ENCODE peak calls at places on chromosomes 5 and 9, in six cellular contexts. V is activated naive CD8-positive, alpha-beta T cell treated with anti-CD3 and anti-CD28 coated beads, Interleukin-2, amount 50 U/mL, for 16 hours; L is hypothalamus; Q is activated CD8-positive, alpha-beta memory T cell treated with anti-CD3 and anti-CD28 coated beads for 48 hours; Y is adipocyte; B is GM10248. E is an unnamed sample.

GRCh38 chr9:109705515-109705914 is 74.5 kb upstream of the PALM2AKAP2 start:
- DNase-seq in V (no peak), L (no peak), Q (no peak), Y (peak), B (no peak), E (no peak)

GRCh38 chr5:159849437-159850191 is 66.7 kb upstream of the ADRA1B start:
- DNase-seq in V (no peak), L (no peak), Q (no peak), Y (peak), B (no peak), E (peak)

GRCh38 chr5:102554728-102555127 is 55.9 kb upstream of the SLCO6A1 start:
- DNase-seq in V (no peak), L (no peak), Q (no peak), Y (peak), B (no peak), E (no peak)

GRCh38 chr5:134527156-134527960 is 1.9 kb downstream of the JADE2 start:
- DNase-seq in V (peak), L (peak), Q (peak), Y (peak), B (peak), E (peak)

GRCh38 chr5:41793156-41793770 is 77.0 kb downstream of the OXCT1 start:
- DNase-seq in V (no peak), L (no peak), Q (no peak), Y (peak), B (no peak), E (peak)

GRCh38 chr5:81604193-81604592 is 146.7 kb downstream of the SSBP2 start:
- DNase-seq in V (no peak), L (no peak), Q (no peak), Y (no peak), B (no peak), E (no peak)

GRCh38 chr9:131043097-131043496 is 34.1 kb downstream of the LAMC3 start:
- DNase-seq in V (no peak), L (no peak), Q (no peak), Y (no peak), B (peak), E (no peak)

GRCh38 chr5:3197699-3198098 is 397.9 kb upstream of the IRX1 start:
- DNase-seq in V (no peak), L (peak), Q (no peak), Y (no peak), B (no peak), E (no peak)

GRCh38 chr5:107426209-107426608 is 244.5 kb downstream of the EFNA5 start:
- DNase-seq in V (no peak), L (no peak), Q (no peak), Y (peak), B (no peak), E (no peak)

GRCh38 chr5:27503813-27504212 is 465.4 kb upstream of the CDH9 start:
- DNase-seq in V (no peak), L (no peak), Q (no peak), Y (no peak), B (no peak), E (no peak)

GRCh38 chr9:106675780-106676179 is 187.2 kb upstream of the ZNF462 start:
- DNase-seq in V (no peak), L (no peak), Q (no peak), Y (no peak), B (no peak), E (no peak)

GRCh38 chr5:115096034-115096769 is 73.5 kb downstream of the TRIM36 start:
- DNase-seq in V (no peak), L (no peak), Q (no peak), Y (no peak), B (no peak), E (no peak)

GRCh38 chr9:111039203-111039907 is 1.1 kb upstream of the LPAR1 start:
- DNase-seq in V (no peak), L (peak), Q (no peak), Y (no peak), B (no peak), E (no peak)

GRCh38 chr5:102856374-102856748 is 101.3 kb downstream of the PAM start:
- DNase-seq in V (no peak), L (no peak), Q (no peak), Y (peak), B (no peak), E (peak)

GRCh38 chr5:57176350-57176857 is 2.5 kb downstream of the GPBP1 start:
- DNase-seq in V (no peak), L (no peak), Q (no peak), Y (peak), B (peak), E (peak)

GRCh38 chr5:65982635-65983034 is 56.3 kb downstream of the ERBIN start:
- DNase-seq in V (no peak), L (no peak), Q (no peak), Y (no peak), B (no peak), E (no peak)

GRCh38 chr9:108551030-108551964 is 304.5 kb downstream of the ACTL7B start:
- DNase-seq in V (no peak), L (no peak), Q (no peak), Y (peak), B (no peak), E (peak)

GRCh38 chr9:86062845-86063693 is 36.3 kb downstream of the GOLM1 start:
- DNase-seq in V (no peak), L (no peak), Q (no peak), Y (no peak), B (no peak), E (no peak)

GRCh38 chr5:172413601-172414000 is 40.7 kb downstream of the SH3PXD2B start:
- DNase-seq in V (no peak), L (no peak), Q (no peak), Y (no peak), B (no peak), E (no peak)

GRCh38 chr5:14008819-14009311 is 64.4 kb upstream of the DNAH5 start:
- DNase-seq in V (no peak), L (no peak), Q (no peak), Y (no peak), B (no peak), E (no peak)

GRCh38 chr9:127574089-127574921 is 37.8 kb upstream of the STXBP1 start:
- DNase-seq in V (no peak), L (no peak), Q (no peak), Y (peak), B (no peak), E (peak)

GRCh38 chr5:33423018-33423630 is 17.6 kb upstream of the TARS1 start:
- DNase-seq in V (no peak), L (no peak), Q (no peak), Y (peak), B (no peak), E (peak)

GRCh38 chr5:61048534-61048933 is 103.5 kb downstream of the NDUFAF2 start:
- DNase-seq in V (no peak), L (no peak), Q (no peak), Y (peak), B (no peak), E (peak)

GRCh38 chr5:55564716-55565115 is 30.0 kb upstream of the PLPP1 start:
- DNase-seq in V (no peak), L (no peak), Q (no peak), Y (no peak), B (peak), E (no peak)

GRCh38 chr5:123089971-123090640 is 1.1 kb downstream of the PRDM6 start:
- DNase-seq in V (no peak), L (no peak), Q (no peak), Y (peak), B (no peak), E (peak)

GRCh38 chr9:71719585-71719984 is 48.7 kb downstream of the CEMIP2 start:
- DNase-seq in V (no peak), L (no peak), Q (no peak), Y (peak), B (no peak), E (peak)

GRCh38 chr9:36781532-36781931 is 208.8 kb downstream of the MELK start:
- DNase-seq in V (no peak), L (no peak), Q (no peak), Y (no peak), B (no peak), E (no peak)

GRCh38 chr9:115998661-115999060 is 154.9 kb upstream of the PAPPA start:
- DNase-seq in V (no peak), L (no peak), Q (no peak), Y (peak), B (no peak), E (peak)

GRCh38 chr9:38062498-38063362 is 6.3 kb downstream of the SHB start:
- DNase-seq in V (no peak), L (no peak), Q (no peak), Y (peak), B (no peak), E (peak)

GRCh38 chr9:14353222-14354056 is 39.5 kb upstream of the NFIB start:
- DNase-seq in V (peak), L (peak), Q (peak), Y (peak), B (peak), E (peak)

GRCh38 chr5:148542812-148543211 is 111.5 kb downstream of the HTR4 start:
- DNase-seq in V (no peak), L (no peak), Q (no peak), Y (no peak), B (no peak), E (peak)